ENCODE peak calls at places on chromosomes 1 and 21, in four cellular contexts. One of them, this sample, is unnamed.

GRCh38 chr1:6037338-6037762 is 8.3 kb upstream of the KCNAB2 start:
- DNase-seq in astrocyte of the spinal cord: peak
- DNase-seq in ELR: peak
- DNase-seq in NCI-H2171: no peak
- DNase-seq in this sample: no peak

GRCh38 chr1:84691139-84691783 is 1.0 kb upstream of the SSX2IP start:
- DNase-seq in astrocyte of the spinal cord: no peak
- DNase-seq in ELR: no peak
- DNase-seq in NCI-H2171: no peak
- DNase-seq in this sample: no peak

GRCh38 chr1:1202831-1203560 is 3.4 kb downstream of the TNFRSF18 start:
- DNase-seq in astrocyte of the spinal cord: no peak
- DNase-seq in ELR: no peak
- DNase-seq in NCI-H2171: peak
- DNase-seq in this sample: no peak

GRCh38 chr21:45981641-45982255 is at the start of gene COL6A1:
- DNase-seq in astrocyte of the spinal cord: peak
- DNase-seq in ELR: peak
- DNase-seq in NCI-H2171: peak
- DNase-seq in this sample: no peak

GRCh38 chr1:91020486-91020885 is 1.3 kb downstream of the ZNF644 start:
- DNase-seq in astrocyte of the spinal cord: no peak
- DNase-seq in ELR: no peak
- DNase-seq in NCI-H2171: no peak
- DNase-seq in this sample: no peak

GRCh38 chr1:14626869-14627607 is 28.6 kb downstream of the KAZN start:
- DNase-seq in astrocyte of the spinal cord: no peak
- DNase-seq in ELR: no peak
- DNase-seq in NCI-H2171: no peak
- DNase-seq in this sample: no peak

GRCh38 chr21:45158491-45159423 is 84.4 kb downstream of the ADARB1 start:
- DNase-seq in astrocyte of the spinal cord: no peak
- DNase-seq in ELR: no peak
- DNase-seq in NCI-H2171: no peak
- DNase-seq in this sample: no peak

GRCh38 chr21:15964181-15964855 is 234.5 kb downstream of the USP25 start:
- DNase-seq in astrocyte of the spinal cord: peak
- DNase-seq in ELR: no peak
- DNase-seq in NCI-H2171: no peak
- DNase-seq in this sample: no peak

GRCh38 chr21:14050121-14050520 is 160.6 kb downstream of the LIPI start:
- DNase-seq in astrocyte of the spinal cord: no peak
- DNase-seq in ELR: no peak
- DNase-seq in NCI-H2171: no peak
- DNase-seq in this sample: no peak

GRCh38 chr1:227315500-227316346 is 2.6 kb downstream of the CDC42BPA start:
- DNase-seq in astrocyte of the spinal cord: peak
- DNase-seq in ELR: peak
- DNase-seq in NCI-H2171: peak
- DNase-seq in this sample: no peak

GRCh38 chr1:230950404-230950803 is 28.3 kb downstream of the TTC13 start:
- DNase-seq in astrocyte of the spinal cord: no peak
- DNase-seq in ELR: no peak
- DNase-seq in NCI-H2171: no peak
- DNase-seq in this sample: no peak

GRCh38 chr1:155932085-155932484 is 2.1 kb downstream of the KHDC4 start:
- DNase-seq in astrocyte of the spinal cord: no peak
- DNase-seq in ELR: peak
- DNase-seq in NCI-H2171: no peak
- DNase-seq in this sample: no peak

GRCh38 chr1:109443476-109443875 is 17.2 kb upstream of the PSMA5 start:
- DNase-seq in astrocyte of the spinal cord: no peak
- DNase-seq in ELR: no peak
- DNase-seq in NCI-H2171: no peak
- DNase-seq in this sample: no peak